ENCODE peak calls at places on chromosomes 11 and 22, in nine cellular contexts. N, Q, S, U, X, G, T, B and E are unnamed samples.

GRCh38 chr22:44400763-44401060 is 88.0 kb upstream of the SHISAL1 start:
- DNase-seq in N (no peak), Q (no peak), S (no peak), U (no peak), X (no peak), G (no peak), T (no peak), B (no peak), E (no peak)

GRCh38 chr11:112255075-112255739 is 5.5 kb downstream of the PLET1 start:
- DNase-seq in N (peak; percentile 52), Q (no peak), S (no peak), U (no peak), X (peak; percentile 52), G (no peak), T (no peak), B (no peak), E (no peak)

GRCh38 chr11:95231881-95232605 is 1.0 kb upstream of the SESN3 start:
- DNase-seq in N (peak; percentile 41), Q (peak; percentile 65), S (peak; percentile 63), U (peak; percentile 80), X (peak; percentile 85), G (no peak), T (no peak), B (peak; percentile 87), E (peak; percentile 80)

GRCh38 chr22:39144101-39144815 is 8.2 kb downstream of the CBX7 start:
- DNase-seq in N (no peak), Q (no peak), S (peak; percentile 46), U (no peak), X (peak; percentile 56), G (no peak), T (no peak), B (peak; percentile 36), E (peak; percentile 61)

GRCh38 chr11:396948-397548 is 3.0 kb downstream of the PKP3 start:
- DNase-seq in N (no peak), Q (no peak), S (peak; percentile 68), U (no peak), X (peak; percentile 78), G (no peak), T (no peak), B (no peak), E (peak; percentile 58)

GRCh38 chr11:129930306-129930705 is 34.9 kb upstream of the NFRKB start:
- DNase-seq in N (no peak), Q (no peak), S (no peak), U (no peak), X (no peak), G (no peak), T (no peak), B (no peak), E (no peak)

GRCh38 chr11:9927670-9928069 is 263.8 kb downstream of the SWAP70 start:
- DNase-seq in N (no peak), Q (no peak), S (no peak), U (no peak), X (no peak), G (no peak), T (no peak), B (no peak), E (no peak)

GRCh38 chr22:48099671-48100070 is 1337.2 kb downstream of the TBC1D22A start:
- DNase-seq in N (no peak), Q (no peak), S (peak; percentile 5), U (peak; percentile 27), X (no peak), G (no peak), T (no peak), B (no peak), E (no peak)

GRCh38 chr11:27088353-27088752 is 47.7 kb downstream of the BBOX1 start:
- DNase-seq in N (peak; percentile 7), Q (no peak), S (no peak), U (no peak), X (no peak), G (no peak), T (no peak), B (no peak), E (no peak)

GRCh38 chr11:118984825-118985224 is 13.1 kb upstream of the CENATAC start:
- DNase-seq in N (no peak), Q (no peak), S (no peak), U (no peak), X (no peak), G (no peak), T (no peak), B (no peak), E (no peak)

GRCh38 chr11:9004310-9004945 is 627 bp upstream of the NRIP3 start:
- DNase-seq in N (no peak), Q (no peak), S (peak; percentile 23), U (peak; percentile 68), X (no peak), G (no peak), T (peak; percentile 43), B (peak; percentile 74), E (peak; percentile 55)

GRCh38 chr11:496834-497564 is 10.0 kb downstream of the RNH1 start:
- DNase-seq in N (no peak), Q (no peak), S (no peak), U (peak; percentile 50), X (peak; percentile 37), G (no peak), T (no peak), B (no peak), E (no peak)

GRCh38 chr22:19517919-19518567 is 6.2 kb downstream of the CLDN5 start:
- DNase-seq in N (no peak), Q (no peak), S (no peak), U (no peak), X (no peak), G (no peak), T (no peak), B (no peak), E (no peak)

GRCh38 chr11:125649465-125650166 is 24.7 kb downstream of the CHEK1 start:
- DNase-seq in N (no peak), Q (no peak), S (no peak), U (no peak), X (no peak), G (no peak), T (no peak), B (no peak), E (no peak)

GRCh38 chr22:40203568-40203967 is 25.8 kb downstream of the TNRC6B start:
- DNase-seq in N (no peak), Q (no peak), S (no peak), U (no peak), X (no peak), G (no peak), T (no peak), B (no peak), E (no peak)

GRCh38 chr11:129611661-129612566 is 203.7 kb upstream of the TMEM45B start:
- DNase-seq in N (no peak), Q (no peak), S (no peak), U (no peak), X (no peak), G (no peak), T (no peak), B (peak; percentile 47), E (no peak)

DNA sequence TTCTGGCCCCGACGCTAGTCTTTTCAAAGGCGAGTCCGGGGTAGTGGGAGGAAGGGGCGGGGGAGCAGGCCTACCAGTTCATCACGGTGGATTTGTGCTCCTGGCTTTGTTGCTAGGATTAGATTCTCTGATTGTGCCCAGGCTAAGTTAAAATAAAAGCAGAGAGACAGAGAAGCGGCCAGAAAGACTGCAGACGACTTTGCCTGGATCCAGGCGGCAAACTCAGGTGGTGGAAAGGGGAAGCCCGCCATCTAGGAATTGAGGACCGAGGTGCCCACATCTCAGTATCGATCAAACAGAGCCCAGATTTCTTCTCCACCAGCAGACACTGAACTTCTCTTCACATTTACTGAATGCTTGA is 2.6 kb downstream of the FAT3 start:
- DNase-seq in N (no peak), Q (no peak), S (no peak), U (no peak), X (no peak), G (no peak), T (peak; percentile 59), B (peak; percentile 70), E (no peak)
- H3K4me3 ChIP-seq in N (peak overlapping the region; percentile 44), Q (no peak overlapping the region), S (peak overlapping the region; percentile 4), U (peak overlapping the region; percentile 45), X (peak overlapping the region; percentile 6), G (peak overlapping the region; percentile 59), T (peak overlapping the region; percentile 93), B (peak overlapping the region; percentile 63), E (peak overlapping the region; percentile 52)

GRCh38 chr22:37661160-37661924 is 2.8 kb downstream of the PDXP start:
- DNase-seq in N (no peak), Q (no peak), S (no peak), U (no peak), X (no peak), G (no peak), T (no peak), B (peak; percentile 47), E (no peak)
- H3K4me3 ChIP-seq in N (no peak overlapping the region), Q (no peak overlapping the region), S (no peak overlapping the region), U (no peak overlapping the region), X (no peak overlapping the region), G (no peak overlapping the region), T (no peak overlapping the region), B (no peak overlapping the region), E (no peak overlapping the region)

DNA sequence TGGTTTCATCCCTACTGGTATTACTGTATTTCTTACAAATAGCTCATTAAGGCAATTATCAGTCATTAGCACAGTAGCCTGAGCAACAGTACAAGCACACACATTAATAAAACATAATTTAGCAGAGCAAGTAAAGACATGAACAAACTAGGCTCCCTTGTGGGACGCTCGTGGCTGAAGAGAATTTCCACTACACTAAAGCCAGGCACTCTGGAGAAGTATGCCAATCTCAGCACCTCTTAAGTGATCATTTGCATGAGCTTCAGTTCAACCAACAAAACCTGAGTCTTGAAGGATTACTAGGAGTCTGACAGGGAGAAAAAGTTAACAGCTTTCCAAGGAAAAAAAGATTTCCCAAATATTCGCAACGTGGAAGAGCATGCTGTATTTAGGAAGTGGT is 109.1 kb downstream of the LARGE1 start:
- DNase-seq in N (no peak), Q (no peak), S (no peak), U (no peak), X (no peak), G (no peak), T (no peak), B (no peak), E (no peak)
- H3K4me3 ChIP-seq in N (no peak overlapping the region), Q (no peak overlapping the region), S (no peak overlapping the region), U (no peak overlapping the region), X (no peak overlapping the region), G (no peak overlapping the region), T (no peak overlapping the region), B (no peak overlapping the region), E (no peak overlapping the region)

GRCh38 chr11:57277845-57278720 is 41.0 kb upstream of the APLNR start:
- DNase-seq in N (no peak), Q (peak; percentile 80), S (peak; percentile 71), U (peak; percentile 75), X (peak; percentile 73), G (peak; percentile 89), T (peak; percentile 70), B (peak; percentile 85), E (peak; percentile 71)
- H3K4me3 ChIP-seq in N (no peak overlapping the region), Q (no peak overlapping the region), S (no peak overlapping the region), U (no peak overlapping the region), X (no peak overlapping the region), G (no peak overlapping the region), T (peak overlapping the region; percentile 6), B (peak overlapping the region; percentile 24), E (peak overlapping the region; percentile 6)

GRCh38 chr11:57964660-57965059 is 59.0 kb upstream of the OR9Q1 start:
- DNase-seq in N (no peak), Q (no peak), S (no peak), U (no peak), X (no peak), G (no peak), T (no peak), B (no peak), E (no peak)
- H3K4me3 ChIP-seq in N (no peak overlapping the region), Q (no peak overlapping the region), S (no peak overlapping the region), U (no peak overlapping the region), X (no peak overlapping the region), G (no peak overlapping the region), T (no peak overlapping the region), B (no peak overlapping the region), E (no peak overlapping the region)